ENCODE peak calls at places on chromosomes 12 and 14, in six cellular contexts. E is testis, B is heart left ventricle, O is A549, P is GM23248, Z is GM12878. L is an unnamed sample.

GRCh38 chr12:124764870-124765570 is 98.6 kb downstream of the SCARB1 start:
- DNase-seq in E (no peak), B (no peak), O (no peak), P (peak; percentile 89), Z (no peak), L (peak; percentile 98)

GRCh38 chr12:59649203-59649602 is 53.4 kb downstream of the SLC16A7 start:
- DNase-seq in E (no peak), B (no peak), O (no peak), P (peak; percentile 14), Z (no peak), L (peak; percentile 74)

GRCh38 chr12:113899042-113899843 is 66.9 kb downstream of the RBM19 start:
- DNase-seq in E (no peak), B (no peak), O (no peak), P (no peak), Z (no peak), L (no peak)

GRCh38 chr14:71163842-71164500 is 256.7 kb downstream of the PCNX1 start:
- DNase-seq in E (peak; percentile 0), B (no peak), O (no peak), P (no peak), Z (no peak), L (no peak)

GRCh38 chr12:30828686-30829085 is 73.9 kb upstream of the CAPRIN2 start:
- DNase-seq in E (no peak), B (no peak), O (no peak), P (no peak), Z (no peak), L (no peak)

GRCh38 chr14:64707661-64708060 is 3.4 kb downstream of the PLEKHG3 start:
- DNase-seq in E (no peak), B (no peak), O (peak; percentile 75), P (peak; percentile 91), Z (no peak), L (peak; percentile 43)

GRCh38 chr14:61406198-61406597 is 84.8 kb downstream of the PRKCH start:
- DNase-seq in E (no peak), B (no peak), O (no peak), P (no peak), Z (no peak), L (no peak)

GRCh38 chr12:62618319-62618718 is 151.7 kb downstream of the MON2 start:
- DNase-seq in E (no peak), B (no peak), O (no peak), P (no peak), Z (no peak), L (no peak)

GRCh38 chr12:100484178-100484886 is 10.7 kb downstream of the NR1H4 start:
- DNase-seq in E (no peak), B (no peak), O (no peak), P (no peak), Z (no peak), L (no peak)

GRCh38 chr14:32007755-32008374 is 69.2 kb upstream of the ARHGAP5 start:
- DNase-seq in E (no peak), B (no peak), O (no peak), P (no peak), Z (no peak), L (no peak)

GRCh38 chr12:75560167-75560566 is 48.8 kb upstream of the KRR1 start:
- DNase-seq in E (no peak), B (no peak), O (peak; percentile 9), P (peak; percentile 42), Z (no peak), L (no peak)

GRCh38 chr12:46148706-46149463 is 120.0 kb downstream of the SLC38A1 start:
- DNase-seq in E (no peak), B (no peak), O (no peak), P (no peak), Z (no peak), L (peak; percentile 28)

GRCh38 chr12:116376354-116377193 is 99.1 kb upstream of the MED13L start:
- DNase-seq in E (no peak), B (no peak), O (peak; percentile 64), P (peak; percentile 92), Z (no peak), L (peak; percentile 74)

GRCh38 chr12:107415834-107416233 is 269.8 kb upstream of the PWP1 start:
- DNase-seq in E (no peak), B (no peak), O (no peak), P (peak; percentile 83), Z (no peak), L (peak; percentile 58)

GRCh38 chr14:49865431-49865859 is 12.9 kb upstream of the NEMF start:
- DNase-seq in E (peak; percentile 87), B (peak; percentile 68), O (peak; percentile 28), P (peak; percentile 79), Z (no peak), L (peak; percentile 89)

GRCh38 chr14:101186544-101186943 is 283.0 kb upstream of the RTL1 start:
- DNase-seq in E (no peak), B (no peak), O (no peak), P (no peak), Z (no peak), L (no peak)

GRCh38 chr12:106976668-106977067 is 10.3 kb downstream of the MTERF2 start:
- DNase-seq in E (no peak), B (no peak), O (no peak), P (no peak), Z (no peak), L (no peak)

GRCh38 chr12:76422878-76423438 is 74.7 kb upstream of the BBS10 start:
- DNase-seq in E (no peak), B (no peak), O (no peak), P (peak; percentile 64), Z (no peak), L (peak; percentile 43)

GRCh38 chr12:10395390-10395998 is 5.7 kb upstream of the KLRK1 start:
- DNase-seq in E (no peak), B (peak; percentile 29), O (peak; percentile 38), P (peak; percentile 52), Z (peak; percentile 60), L (peak; percentile 92)

GRCh38 chr14:61388173-61388975 is 67.0 kb downstream of the PRKCH start:
- DNase-seq in E (no peak), B (no peak), O (no peak), P (peak; percentile 30), Z (peak; percentile 86), L (peak; percentile 1)

GRCh38 chr12:49824416-49824815 is 3.8 kb downstream of the NCKAP5L start:
- DNase-seq in E (no peak), B (no peak), O (no peak), P (no peak), Z (no peak), L (no peak)

GRCh38 chr12:49823350-49823749 is 4.9 kb downstream of the NCKAP5L start:
- DNase-seq in E (no peak), B (no peak), O (no peak), P (no peak), Z (no peak), L (no peak)

GRCh38 chr12:49825360-49825970 is 2.7 kb downstream of the NCKAP5L start:
- DNase-seq in E (no peak), B (peak; percentile 71), O (no peak), P (peak; percentile 88), Z (no peak), L (peak; percentile 58)

GRCh38 chr12:49824886-49825285 is 3.3 kb downstream of the NCKAP5L start:
- DNase-seq in E (no peak), B (no peak), O (no peak), P (peak; percentile 94), Z (no peak), L (peak; percentile 41)

DNA sequence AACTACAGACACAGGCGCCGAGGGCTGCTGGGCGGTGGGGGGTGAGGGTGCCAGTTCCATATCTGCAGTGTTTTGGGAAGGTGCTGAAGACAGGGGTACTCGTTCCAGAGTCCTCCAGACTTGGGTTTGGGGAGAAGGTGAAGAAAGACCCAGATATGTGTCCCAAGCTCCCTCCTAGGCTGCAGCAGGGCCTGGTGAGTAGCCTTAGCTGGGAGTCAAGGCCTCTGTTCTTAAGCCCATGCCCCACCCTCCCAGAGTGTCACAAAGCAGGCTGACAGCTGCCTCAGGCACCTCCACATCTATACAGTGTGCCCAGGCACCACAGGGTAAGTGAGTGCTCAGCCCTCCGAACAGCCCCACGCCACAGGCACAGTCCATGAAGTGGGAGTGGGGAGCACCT is 4.3 kb downstream of the NCKAP5L start:
- DNase-seq in E (no peak), B (no peak), O (no peak), P (no peak), Z (no peak), L (no peak)
- H3K4me1 ChIP-seq in E (peaks cover 55% of the 10 kb centered on the region), B (peaks cover 72% of the 10 kb centered on the region), O (peaks cover 12% of the 10 kb centered on the region), P (peaks cover 41% of the 10 kb centered on the region), Z (peaks cover 41% of the 10 kb centered on the region), L (peaks cover 53% of the 10 kb centered on the region)

GRCh38 chr12:133156125-133156690 is 25.1 kb upstream of the ZNF268 start:
- DNase-seq in E (no peak), B (no peak), O (no peak), P (peak; percentile 2), Z (no peak), L (no peak)
- H3K9me3 ChIP-seq in E (peaks cover 4% of the 10 kb centered on the region), B (peaks cover 100% of the 10 kb centered on the region), O (peaks cover 97% of the 10 kb centered on the region), P (no peaks in the 10 kb centered on the region), Z (peaks cover 24% of the 10 kb centered on the region), L (peaks cover 98% of the 10 kb centered on the region)

GRCh38 chr12:2893007-2893406 is 2.3 kb downstream of the TULP3 start:
- DNase-seq in E (no peak), B (no peak), O (no peak), P (peak; percentile 93), Z (no peak), L (peak; percentile 86)
- H3K4me3 ChIP-seq in E (no peak overlapping the region), B (no peak overlapping the region), O (no peak overlapping the region), P (peak overlapping the region; percentile 86), Z (no peak overlapping the region), L (peak overlapping the region; percentile 91)

DNA sequence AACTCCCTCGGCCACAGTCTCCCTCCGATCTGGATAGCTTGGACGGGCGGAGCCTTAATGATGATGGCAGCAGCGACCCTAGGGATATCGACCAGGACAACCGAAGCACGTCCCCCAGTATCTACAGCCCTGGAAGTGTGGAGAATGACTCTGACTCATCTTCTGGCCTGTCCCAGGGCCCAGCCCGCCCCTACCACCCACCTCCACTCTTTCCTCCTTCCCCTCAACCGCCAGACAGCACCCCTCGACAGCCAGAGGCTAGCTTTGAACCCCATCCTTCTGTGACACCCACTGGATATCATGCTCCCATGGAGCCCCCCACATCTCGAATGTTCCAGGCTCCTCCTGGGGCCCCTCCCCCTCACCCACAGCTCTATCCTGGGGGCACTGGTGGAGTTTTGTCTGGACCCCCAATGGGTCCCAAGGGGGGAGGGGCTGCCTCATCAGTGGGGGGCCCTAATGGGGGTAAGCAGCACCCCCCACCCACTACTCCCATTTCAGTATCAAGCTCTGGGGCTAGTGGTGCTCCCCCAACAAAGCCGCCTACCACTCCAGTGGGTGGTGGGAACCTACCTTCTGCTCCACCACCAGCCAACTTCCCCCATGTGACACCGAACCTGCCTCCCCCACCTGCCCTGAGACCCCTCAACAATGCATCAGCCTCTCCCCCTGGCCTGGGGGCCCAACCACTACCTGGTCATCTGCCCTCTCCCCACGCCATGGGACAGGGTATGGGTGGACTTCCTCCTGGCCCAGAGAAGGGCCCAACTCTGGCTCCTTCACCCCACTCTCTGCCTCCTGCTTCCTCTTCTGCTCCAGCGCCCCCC is 7.9 kb upstream of the RNU7-1 start:
- DNase-seq in E (no peak), B (no peak), O (no peak), P (peak; percentile 55), Z (no peak), L (no peak)
- H3K4me1 ChIP-seq in E (peaks cover 33% of the 10 kb centered on the region), B (peaks cover 52% of the 10 kb centered on the region), O (peaks cover 47% of the 10 kb centered on the region), P (peaks cover 18% of the 10 kb centered on the region), Z (peaks cover 11% of the 10 kb centered on the region), L (peaks cover 59% of the 10 kb centered on the region)

GRCh38 chr12:34356233-34356987 is 334.1 kb downstream of the ALG10 start:
- DNase-seq in E (no peak), B (no peak), O (no peak), P (no peak), Z (no peak), L (no peak)
- H3K9me3 ChIP-seq in E (no peaks in the 10 kb centered on the region), B (no peaks in the 10 kb centered on the region), O (no peaks in the 10 kb centered on the region), P (no peaks in the 10 kb centered on the region), Z (no peaks in the 10 kb centered on the region), L (no peaks in the 10 kb centered on the region)